ENCODE peak calls at places on chromosomes 3 and 15, in four cellular contexts. One of them, this sample, is unnamed.

GRCh38 chr3:72258786-72259185 is 473.8 kb upstream of the PROK2 start:
- DNase-seq in HCT116: no peak
- DNase-seq in K562: no peak
- DNase-seq in HepG2: no peak
- DNase-seq in this sample: no peak

GRCh38 chr3:14144423-14145075 is 19.7 kb downstream of the TMEM43 start:
- DNase-seq in HepG2: peak; percentile 96
- DNase-seq in K562: peak; percentile 87
- DNase-seq in HCT116: peak; percentile 91
- DNase-seq in this sample: peak; percentile 93

GRCh38 chr3:9870978-9871377 is 9.1 kb downstream of the CIDEC start:
- DNase-seq in HepG2: peak; percentile 22
- DNase-seq in HCT116: no peak
- DNase-seq in K562: no peak
- DNase-seq in this sample: no peak

GRCh38 chr3:71926242-71926560 is 141.3 kb upstream of the PROK2 start:
- DNase-seq in K562: peak; percentile 17
- DNase-seq in HCT116: peak; percentile 65
- DNase-seq in HepG2: peak; percentile 39
- DNase-seq in this sample: peak; percentile 77

GRCh38 chr3:157061271-157061670 is 98.7 kb downstream of the CCNL1 start:
- DNase-seq in K562: no peak
- DNase-seq in HepG2: no peak
- DNase-seq in HCT116: no peak
- DNase-seq in this sample: no peak

GRCh38 chr15:38002883-38003477 is 68.5 kb downstream of the TMCO5A start:
- DNase-seq in HepG2: peak; percentile 49
- DNase-seq in K562: no peak
- DNase-seq in HCT116: peak; percentile 61
- DNase-seq in this sample: peak; percentile 33

GRCh38 chr3:85662462-85662861 is 703.7 kb downstream of the CADM2 start:
- DNase-seq in K562: no peak
- DNase-seq in HCT116: no peak
- DNase-seq in HepG2: no peak
- DNase-seq in this sample: no peak

GRCh38 chr3:1138036-1138435 is 45.2 kb downstream of the CNTN6 start:
- DNase-seq in HCT116: no peak
- DNase-seq in K562: no peak
- DNase-seq in HepG2: no peak
- DNase-seq in this sample: no peak

GRCh38 chr3:89957461-89957860 is 850.0 kb downstream of the EPHA3 start:
- DNase-seq in K562: no peak
- DNase-seq in HepG2: no peak
- DNase-seq in HCT116: no peak
- DNase-seq in this sample: no peak

GRCh38 chr3:52495777-52496602 is 852 bp downstream of the STAB1 start:
- DNase-seq in HepG2: peak; percentile 30
- DNase-seq in HCT116: no peak
- DNase-seq in K562: no peak
- DNase-seq in this sample: no peak

GRCh38 chr3:5787863-5788488 is 600.5 kb downstream of the EDEM1 start:
- DNase-seq in HCT116: no peak
- DNase-seq in HepG2: no peak
- DNase-seq in K562: no peak
- DNase-seq in this sample: peak; percentile 62

GRCh38 chr15:34336947-34337556 is 529 bp downstream of the SLC12A6 start:
- DNase-seq in K562: no peak
- DNase-seq in HCT116: no peak
- DNase-seq in HepG2: no peak
- DNase-seq in this sample: no peak

GRCh38 chr3:182913889-182914288 is 66.4 kb downstream of the DCUN1D1 start:
- DNase-seq in K562: no peak
- DNase-seq in HCT116: no peak
- DNase-seq in HepG2: no peak
- DNase-seq in this sample: no peak

GRCh38 chr15:64010719-64011118 is 35.6 kb downstream of the DAPK2 start:
- DNase-seq in K562: no peak
- DNase-seq in HepG2: no peak
- DNase-seq in HCT116: peak; percentile 69
- DNase-seq in this sample: no peak

GRCh38 chr3:62587169-62587568 is 213.8 kb upstream of the FEZF2 start:
- DNase-seq in K562: no peak
- DNase-seq in HCT116: no peak
- DNase-seq in HepG2: no peak
- DNase-seq in this sample: no peak

GRCh38 chr3:126903521-126903920 is 79.4 kb upstream of the PLXNA1 start:
- DNase-seq in K562: no peak
- DNase-seq in HepG2: no peak
- DNase-seq in HCT116: no peak
- DNase-seq in this sample: no peak

GRCh38 chr15:57018151-57018550 is 99.7 kb downstream of the TCF12 start:
- DNase-seq in HepG2: no peak
- DNase-seq in HCT116: no peak
- DNase-seq in K562: no peak
- DNase-seq in this sample: no peak

GRCh38 chr15:36332301-36332700 is 247.1 kb upstream of the CDIN1 start:
- DNase-seq in K562: no peak
- DNase-seq in HepG2: no peak
- DNase-seq in HCT116: no peak
- DNase-seq in this sample: no peak

GRCh38 chr15:71921191-71921590 is 110.8 kb downstream of the NR2E3 start:
- DNase-seq in HCT116: no peak
- DNase-seq in HepG2: no peak
- DNase-seq in K562: no peak
- DNase-seq in this sample: no peak

GRCh38 chr3:130699765-130700164 is 46.9 kb downstream of the PIK3R4 start:
- DNase-seq in K562: peak; percentile 14
- DNase-seq in HepG2: peak; percentile 30
- DNase-seq in HCT116: peak; percentile 10
- DNase-seq in this sample: peak; percentile 67

GRCh38 chr3:130702985-130703384 is 43.6 kb downstream of the PIK3R4 start:
- DNase-seq in K562: no peak
- DNase-seq in HepG2: peak; percentile 80
- DNase-seq in HCT116: no peak
- DNase-seq in this sample: no peak

GRCh38 chr3:130705501-130705900 is 41.1 kb downstream of the PIK3R4 start:
- DNase-seq in HepG2: no peak
- DNase-seq in HCT116: no peak
- DNase-seq in K562: no peak
- DNase-seq in this sample: peak; percentile 70

DNA sequence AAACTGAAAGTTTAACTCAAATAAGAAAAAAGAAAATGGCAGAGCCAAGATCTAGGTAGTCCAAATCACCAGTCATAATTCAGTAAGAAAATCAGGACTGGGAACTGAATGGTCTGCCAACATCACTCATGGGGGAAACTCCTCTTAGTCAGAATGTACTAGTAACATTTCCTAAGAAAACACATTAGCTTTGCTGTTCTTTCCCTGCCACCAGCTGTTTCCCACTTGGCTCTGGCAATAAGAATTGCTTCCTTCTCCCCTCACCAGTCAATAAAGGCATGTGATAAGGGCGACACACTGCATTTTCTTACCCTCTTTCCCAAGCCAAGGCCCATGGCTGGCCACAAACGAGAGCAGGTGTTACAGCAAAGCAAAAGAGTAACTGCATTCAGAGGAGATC is 46.1 kb downstream of the PIK3R4 start:
- DNase-seq in K562: no peak
- DNase-seq in HepG2: no peak
- DNase-seq in HCT116: no peak
- DNase-seq in this sample: no peak
- TF ChIP-seq JUND in K562: no peak
- TF ChIP-seq JUND in HepG2: no peak
- TF ChIP-seq JUND in HCT116: no peak
- TF ChIP-seq JUND in this sample: no peak

DNA sequence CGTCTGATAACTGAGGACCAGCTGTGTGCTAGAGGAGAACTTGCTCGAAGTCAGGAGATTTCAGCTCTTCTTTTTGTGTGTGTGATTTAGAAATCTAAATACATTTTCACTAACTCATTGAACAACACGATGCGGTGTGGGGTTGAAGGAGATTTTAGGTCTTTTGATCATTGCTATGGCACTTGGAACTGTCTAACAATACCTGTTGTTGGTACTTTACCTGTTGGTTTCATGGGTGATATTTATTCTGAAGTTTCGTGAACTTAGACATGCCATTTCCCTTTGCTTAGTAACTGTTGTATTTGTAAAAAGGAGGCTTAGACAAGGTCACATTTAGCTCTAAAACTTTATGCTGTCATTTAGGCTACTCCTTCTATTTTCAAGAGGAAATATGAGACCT is 99.9 kb downstream of the ITPR1 start:
- DNase-seq in HepG2: no peak
- DNase-seq in K562: no peak
- DNase-seq in HCT116: no peak
- DNase-seq in this sample: no peak
- TF ChIP-seq JUND in HepG2: no peak
- TF ChIP-seq JUND in K562: no peak
- TF ChIP-seq JUND in HCT116: no peak
- TF ChIP-seq JUND in this sample: no peak

DNA sequence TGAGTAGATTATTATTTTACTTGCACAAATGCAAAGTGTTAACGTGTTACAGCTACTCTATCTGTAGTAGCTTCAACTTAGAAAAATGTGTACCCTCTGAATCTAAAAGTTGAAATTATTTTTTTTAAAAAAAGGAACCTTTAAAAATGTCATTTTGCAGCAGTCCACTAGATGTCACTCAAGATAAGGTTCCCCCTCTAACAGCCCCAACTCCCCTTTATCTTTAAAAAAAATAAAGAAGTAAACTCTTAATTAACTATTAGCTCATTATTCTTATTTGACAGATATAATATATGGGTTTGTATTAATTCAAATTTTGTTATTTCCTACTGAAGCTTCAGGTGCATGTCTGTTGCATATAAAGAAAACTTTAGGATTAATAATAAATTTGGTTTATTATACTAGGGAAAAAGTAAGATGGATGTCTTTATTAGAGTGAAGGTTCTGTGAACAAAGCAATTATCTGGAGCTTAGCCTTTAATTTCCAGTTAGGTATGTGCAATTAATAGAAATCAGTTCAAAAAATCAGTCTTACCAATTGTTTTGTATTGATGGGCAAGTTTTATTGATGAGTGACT is 288.5 kb downstream of the VGLL3 start:
- DNase-seq in HepG2: no peak
- DNase-seq in HCT116: no peak
- DNase-seq in K562: no peak
- DNase-seq in this sample: no peak
- TF ChIP-seq JUND in HepG2: no peak
- TF ChIP-seq JUND in HCT116: no peak
- TF ChIP-seq JUND in K562: no peak
- TF ChIP-seq JUND in this sample: no peak

GRCh38 chr15:74317820-74318375 is 49.5 kb downstream of the CYP11A1 start:
- DNase-seq in HepG2: no peak
- DNase-seq in HCT116: no peak
- DNase-seq in K562: no peak
- DNase-seq in this sample: no peak
- TF ChIP-seq JUND in HepG2: no peak
- TF ChIP-seq JUND in HCT116: no peak
- TF ChIP-seq JUND in K562: no peak
- TF ChIP-seq JUND in this sample: no peak

This sample was measured in T47D.